ENCODE peak calls at places on chromosomes 6 and 20, in eight cellular contexts. One of them, this sample, is unnamed.

GRCh38 chr6:159520002-159520401 is 173.0 kb downstream of the SOD2 start:
- DNase-seq in left ventricle myocardium inferior: no peak
- DNase-seq in breast epithelium: no peak
- DNase-seq in progenitor cell of endocrine pancreas: no peak
- DNase-seq in suprapubic skin: no peak
- DNase-seq in H9: no peak
- DNase-seq in GM20000: no peak
- DNase-seq in nephron progenitor cell: no peak
- DNase-seq in this sample: no peak

GRCh38 chr6:20605581-20605980 is 71.3 kb downstream of the CDKAL1 start:
- DNase-seq in left ventricle myocardium inferior: no peak
- DNase-seq in breast epithelium: no peak
- DNase-seq in progenitor cell of endocrine pancreas: no peak
- DNase-seq in suprapubic skin: no peak
- DNase-seq in H9: no peak
- DNase-seq in GM20000: no peak
- DNase-seq in nephron progenitor cell: no peak
- DNase-seq in this sample: no peak

GRCh38 chr6:156395276-156395675 is 381.9 kb upstream of the ARID1B start:
- DNase-seq in left ventricle myocardium inferior: no peak
- DNase-seq in breast epithelium: no peak
- DNase-seq in progenitor cell of endocrine pancreas: no peak
- DNase-seq in suprapubic skin: no peak
- DNase-seq in H9: no peak
- DNase-seq in GM20000: peak
- DNase-seq in nephron progenitor cell: no peak
- DNase-seq in this sample: no peak

GRCh38 chr20:32387262-32387661 is 29.1 kb downstream of the ASXL1 start:
- DNase-seq in left ventricle myocardium inferior: no peak
- DNase-seq in breast epithelium: no peak
- DNase-seq in progenitor cell of endocrine pancreas: no peak
- DNase-seq in suprapubic skin: no peak
- DNase-seq in H9: no peak
- DNase-seq in GM20000: no peak
- DNase-seq in nephron progenitor cell: no peak
- DNase-seq in this sample: no peak

GRCh38 chr6:124633655-124634054 is 328.6 kb upstream of the RNF217 start:
- DNase-seq in left ventricle myocardium inferior: no peak
- DNase-seq in breast epithelium: no peak
- DNase-seq in progenitor cell of endocrine pancreas: no peak
- DNase-seq in suprapubic skin: no peak
- DNase-seq in H9: no peak
- DNase-seq in GM20000: no peak
- DNase-seq in nephron progenitor cell: no peak
- DNase-seq in this sample: no peak

GRCh38 chr6:32137454-32137853 is 7.4 kb upstream of the FKBPL start:
- DNase-seq in left ventricle myocardium inferior: no peak
- DNase-seq in breast epithelium: no peak
- DNase-seq in progenitor cell of endocrine pancreas: no peak
- DNase-seq in suprapubic skin: no peak
- DNase-seq in H9: no peak
- DNase-seq in GM20000: no peak
- DNase-seq in nephron progenitor cell: no peak
- DNase-seq in this sample: no peak

GRCh38 chr6:73666393-73666792 is 12.6 kb upstream of the SLC17A5 start:
- DNase-seq in left ventricle myocardium inferior: no peak
- DNase-seq in breast epithelium: no peak
- DNase-seq in progenitor cell of endocrine pancreas: no peak
- DNase-seq in suprapubic skin: no peak
- DNase-seq in H9: no peak
- DNase-seq in GM20000: no peak
- DNase-seq in nephron progenitor cell: no peak
- DNase-seq in this sample: no peak

GRCh38 chr6:105781248-105781647 is 304.9 kb upstream of the PRDM1 start:
- DNase-seq in left ventricle myocardium inferior: no peak
- DNase-seq in breast epithelium: no peak
- DNase-seq in progenitor cell of endocrine pancreas: no peak
- DNase-seq in suprapubic skin: no peak
- DNase-seq in H9: no peak
- DNase-seq in GM20000: no peak
- DNase-seq in nephron progenitor cell: no peak
- DNase-seq in this sample: no peak

GRCh38 chr20:24491043-24491756 is 21.8 kb downstream of the SYNDIG1 start:
- DNase-seq in left ventricle myocardium inferior: no peak
- DNase-seq in breast epithelium: no peak
- DNase-seq in progenitor cell of endocrine pancreas: no peak
- DNase-seq in suprapubic skin: no peak
- DNase-seq in H9: peak
- DNase-seq in GM20000: no peak
- DNase-seq in nephron progenitor cell: no peak
- DNase-seq in this sample: no peak

GRCh38 chr20:58192567-58192966 is 35.9 kb downstream of the ANKRD60 start:
- DNase-seq in left ventricle myocardium inferior: no peak
- DNase-seq in breast epithelium: no peak
- DNase-seq in progenitor cell of endocrine pancreas: no peak
- DNase-seq in suprapubic skin: no peak
- DNase-seq in H9: peak
- DNase-seq in GM20000: peak
- DNase-seq in nephron progenitor cell: peak
- DNase-seq in this sample: no peak

GRCh38 chr20:56801991-56802740 is 173.1 kb downstream of the TFAP2C start:
- DNase-seq in left ventricle myocardium inferior: no peak
- DNase-seq in breast epithelium: no peak
- DNase-seq in progenitor cell of endocrine pancreas: no peak
- DNase-seq in suprapubic skin: no peak
- DNase-seq in H9: no peak
- DNase-seq in GM20000: no peak
- DNase-seq in nephron progenitor cell: no peak
- DNase-seq in this sample: no peak

GRCh38 chr20:32528291-32528891 is 56.7 kb downstream of the NOL4L start:
- DNase-seq in left ventricle myocardium inferior: peak
- DNase-seq in breast epithelium: no peak
- DNase-seq in progenitor cell of endocrine pancreas: no peak
- DNase-seq in suprapubic skin: no peak
- DNase-seq in H9: no peak
- DNase-seq in GM20000: no peak
- DNase-seq in nephron progenitor cell: no peak
- DNase-seq in this sample: no peak

GRCh38 chr6:126539022-126539421 is 199.1 kb downstream of the CENPW start:
- DNase-seq in left ventricle myocardium inferior: no peak
- DNase-seq in breast epithelium: no peak
- DNase-seq in progenitor cell of endocrine pancreas: no peak
- DNase-seq in suprapubic skin: no peak
- DNase-seq in H9: no peak
- DNase-seq in GM20000: no peak
- DNase-seq in nephron progenitor cell: no peak
- DNase-seq in this sample: no peak

GRCh38 chr6:71035871-71036270 is 79.0 kb upstream of the B3GAT2 start:
- DNase-seq in left ventricle myocardium inferior: no peak
- DNase-seq in breast epithelium: no peak
- DNase-seq in progenitor cell of endocrine pancreas: no peak
- DNase-seq in suprapubic skin: no peak
- DNase-seq in H9: no peak
- DNase-seq in GM20000: no peak
- DNase-seq in nephron progenitor cell: no peak
- DNase-seq in this sample: no peak

GRCh38 chr6:43977404-43978111 is 149.7 kb downstream of the MRPL14 start:
- DNase-seq in left ventricle myocardium inferior: no peak
- DNase-seq in breast epithelium: no peak
- DNase-seq in progenitor cell of endocrine pancreas: no peak
- DNase-seq in suprapubic skin: peak
- DNase-seq in H9: peak
- DNase-seq in GM20000: peak
- DNase-seq in nephron progenitor cell: no peak
- DNase-seq in this sample: peak

GRCh38 chr6:83430606-83431544 is at the start of gene ME1:
- DNase-seq in left ventricle myocardium inferior: peak
- DNase-seq in breast epithelium: peak
- DNase-seq in progenitor cell of endocrine pancreas: peak
- DNase-seq in suprapubic skin: peak
- DNase-seq in H9: peak
- DNase-seq in GM20000: peak
- DNase-seq in nephron progenitor cell: peak
- DNase-seq in this sample: peak

GRCh38 chr20:25242231-25242630 is 5.7 kb upstream of the PYGB start:
- DNase-seq in left ventricle myocardium inferior: no peak
- DNase-seq in breast epithelium: no peak
- DNase-seq in progenitor cell of endocrine pancreas: no peak
- DNase-seq in suprapubic skin: peak
- DNase-seq in H9: peak
- DNase-seq in GM20000: no peak
- DNase-seq in nephron progenitor cell: no peak
- DNase-seq in this sample: no peak

GRCh38 chr6:168684471-168684870 is 243.5 kb downstream of the SMOC2 start:
- DNase-seq in left ventricle myocardium inferior: no peak
- DNase-seq in breast epithelium: no peak
- DNase-seq in progenitor cell of endocrine pancreas: no peak
- DNase-seq in suprapubic skin: no peak
- DNase-seq in H9: no peak
- DNase-seq in GM20000: no peak
- DNase-seq in nephron progenitor cell: no peak
- DNase-seq in this sample: no peak

DNA sequence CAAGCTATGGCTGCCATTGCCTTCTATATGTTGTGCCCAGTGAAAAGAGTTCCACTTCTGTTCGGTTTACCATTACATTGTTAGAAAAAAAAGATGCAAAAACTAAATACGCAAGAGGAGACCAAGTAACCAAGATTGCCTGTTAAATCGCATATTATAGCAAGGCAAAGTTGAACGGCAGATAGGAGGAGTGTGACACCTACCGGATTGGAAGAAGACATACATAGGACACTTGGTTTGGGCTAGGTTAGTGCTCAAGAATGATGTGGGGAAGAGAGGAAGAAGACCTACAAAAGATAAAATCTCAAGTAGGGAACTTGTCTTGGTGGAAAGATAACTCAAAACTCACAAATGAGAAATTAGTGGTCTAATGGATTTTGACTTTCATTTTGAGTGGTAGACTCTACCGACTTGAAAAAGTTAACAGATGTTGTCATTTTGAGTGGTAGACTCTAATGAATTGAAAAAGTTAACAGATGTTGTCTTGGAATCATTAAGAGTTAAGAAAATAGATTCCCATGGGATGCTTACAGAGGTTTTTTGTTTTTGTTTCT is 95.5 kb downstream of the F13A1 start:
- DNase-seq in left ventricle myocardium inferior: no peak
- DNase-seq in breast epithelium: no peak
- DNase-seq in progenitor cell of endocrine pancreas: no peak
- DNase-seq in suprapubic skin: no peak
- DNase-seq in H9: no peak
- DNase-seq in GM20000: no peak
- DNase-seq in nephron progenitor cell: no peak
- DNase-seq in this sample: no peak
- TF ChIP-seq CTCF in left ventricle myocardium inferior: no peak
- TF ChIP-seq CTCF in breast epithelium: no peak
- TF ChIP-seq CTCF in progenitor cell of endocrine pancreas: no peak
- TF ChIP-seq CTCF in suprapubic skin: no peak
- TF ChIP-seq CTCF in H9: no peak
- TF ChIP-seq CTCF in GM20000: no peak
- TF ChIP-seq CTCF in nephron progenitor cell: no peak
- TF ChIP-seq CTCF in this sample: no peak

GRCh38 chr20:44886276-44886671 is 769 bp downstream of the YWHAB start:
- DNase-seq in left ventricle myocardium inferior: no peak
- DNase-seq in breast epithelium: no peak
- DNase-seq in progenitor cell of endocrine pancreas: no peak
- DNase-seq in suprapubic skin: no peak
- DNase-seq in H9: no peak
- DNase-seq in GM20000: no peak
- DNase-seq in nephron progenitor cell: no peak
- DNase-seq in this sample: no peak

GRCh38 chr20:44884907-44885391 is 556 bp upstream of the YWHAB start:
- DNase-seq in left ventricle myocardium inferior: no peak
- DNase-seq in breast epithelium: no peak
- DNase-seq in progenitor cell of endocrine pancreas: no peak
- DNase-seq in suprapubic skin: no peak
- DNase-seq in H9: no peak
- DNase-seq in GM20000: no peak
- DNase-seq in nephron progenitor cell: no peak
- DNase-seq in this sample: no peak

GRCh38 chr20:44886828-44887227 is 1.3 kb downstream of the YWHAB start:
- DNase-seq in left ventricle myocardium inferior: no peak
- DNase-seq in breast epithelium: no peak
- DNase-seq in progenitor cell of endocrine pancreas: no peak
- DNase-seq in suprapubic skin: no peak
- DNase-seq in H9: no peak
- DNase-seq in GM20000: no peak
- DNase-seq in nephron progenitor cell: no peak
- DNase-seq in this sample: no peak

GRCh38 chr20:44887466-44887865 is 2.0 kb downstream of the YWHAB start:
- DNase-seq in left ventricle myocardium inferior: no peak
- DNase-seq in breast epithelium: no peak
- DNase-seq in progenitor cell of endocrine pancreas: no peak
- DNase-seq in suprapubic skin: no peak
- DNase-seq in H9: no peak
- DNase-seq in GM20000: no peak
- DNase-seq in nephron progenitor cell: no peak
- DNase-seq in this sample: no peak

GRCh38 chr20:44885392-44886275 is at the start of gene YWHAB:
- DNase-seq in left ventricle myocardium inferior: peak
- DNase-seq in breast epithelium: peak
- DNase-seq in progenitor cell of endocrine pancreas: peak
- DNase-seq in suprapubic skin: peak
- DNase-seq in H9: peak
- DNase-seq in GM20000: peak
- DNase-seq in nephron progenitor cell: peak
- DNase-seq in this sample: peak
- TF ChIP-seq CTCF in left ventricle myocardium inferior: peak
- TF ChIP-seq CTCF in breast epithelium: no peak
- TF ChIP-seq CTCF in progenitor cell of endocrine pancreas: peak
- TF ChIP-seq CTCF in suprapubic skin: no peak
- TF ChIP-seq CTCF in H9: peak
- TF ChIP-seq CTCF in GM20000: no peak
- TF ChIP-seq CTCF in nephron progenitor cell: no peak
- TF ChIP-seq CTCF in this sample: no peak

GRCh38 chr20:62068997-62069396 is 3.3 kb upstream of the TAF4 start:
- DNase-seq in left ventricle myocardium inferior: no peak
- DNase-seq in breast epithelium: no peak
- DNase-seq in progenitor cell of endocrine pancreas: no peak
- DNase-seq in suprapubic skin: no peak
- DNase-seq in H9: no peak
- DNase-seq in GM20000: peak
- DNase-seq in nephron progenitor cell: no peak
- DNase-seq in this sample: no peak
- TF ChIP-seq CTCF in left ventricle myocardium inferior: no peak
- TF ChIP-seq CTCF in breast epithelium: no peak
- TF ChIP-seq CTCF in progenitor cell of endocrine pancreas: no peak
- TF ChIP-seq CTCF in suprapubic skin: no peak
- TF ChIP-seq CTCF in H9: peak
- TF ChIP-seq CTCF in GM20000: no peak
- TF ChIP-seq CTCF in nephron progenitor cell: no peak
- TF ChIP-seq CTCF in this sample: no peak

DNA sequence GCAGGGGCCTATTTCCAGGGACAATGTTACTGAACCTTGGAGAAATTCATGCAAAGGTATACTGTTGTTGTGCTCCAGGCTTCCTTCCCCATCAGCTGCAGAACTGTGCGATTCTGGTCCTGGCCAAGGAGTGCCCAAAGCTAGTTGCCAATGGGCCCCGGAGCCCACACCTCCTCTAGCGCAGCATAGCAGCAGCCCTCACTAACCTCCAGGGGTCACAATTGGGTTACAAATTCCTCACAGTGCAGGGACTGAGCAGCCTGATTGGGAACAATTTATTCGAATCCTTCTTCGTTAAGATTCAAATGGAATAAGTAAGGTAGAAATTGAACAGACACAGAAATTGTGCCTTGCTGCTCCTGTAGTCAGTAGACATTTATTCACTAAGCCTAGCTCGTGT is 284.9 kb downstream of the PRKN start:
- DNase-seq in left ventricle myocardium inferior: no peak
- DNase-seq in breast epithelium: no peak
- DNase-seq in progenitor cell of endocrine pancreas: peak
- DNase-seq in suprapubic skin: no peak
- DNase-seq in H9: peak
- DNase-seq in GM20000: no peak
- DNase-seq in nephron progenitor cell: peak
- DNase-seq in this sample: no peak
- TF ChIP-seq CTCF in left ventricle myocardium inferior: peak
- TF ChIP-seq CTCF in breast epithelium: no peak
- TF ChIP-seq CTCF in progenitor cell of endocrine pancreas: peak
- TF ChIP-seq CTCF in suprapubic skin: no peak
- TF ChIP-seq CTCF in H9: peak
- TF ChIP-seq CTCF in GM20000: no peak
- TF ChIP-seq CTCF in nephron progenitor cell: peak
- TF ChIP-seq CTCF in this sample: peak

This sample was measured in chondrocyte.